ENCODE peak calls at places on chromosome 19, in nine cellular contexts. One of them, this sample, is unnamed.

GRCh38 chr19:2046046-2046907 is 4.8 kb downstream of the MKNK2 start:
- DNase-seq in body of pancreas: peak; percentile 42
- DNase-seq in IMR-90: no peak
- DNase-seq in ovary: no peak
- DNase-seq in transverse colon: no peak
- DNase-seq in breast epithelium: no peak
- DNase-seq in stomach: no peak
- DNase-seq in uterus: no peak
- DNase-seq in esophagus squamous epithelium: no peak
- DNase-seq in this sample: peak; percentile 25

GRCh38 chr19:48608798-48609263 is 2.3 kb downstream of the SPACA4 start:
- DNase-seq in esophagus squamous epithelium: no peak
- DNase-seq in body of pancreas: no peak
- DNase-seq in transverse colon: peak; percentile 68
- DNase-seq in breast epithelium: no peak
- DNase-seq in IMR-90: no peak
- DNase-seq in uterus: no peak
- DNase-seq in stomach: no peak
- DNase-seq in ovary: no peak
- DNase-seq in this sample: no peak

GRCh38 chr19:42023121-42023942 is 29.3 kb upstream of the ATP1A3 start:
- DNase-seq in IMR-90: peak; percentile 8
- DNase-seq in uterus: no peak
- DNase-seq in body of pancreas: no peak
- DNase-seq in ovary: no peak
- DNase-seq in transverse colon: peak; percentile 24
- DNase-seq in esophagus squamous epithelium: no peak
- DNase-seq in breast epithelium: no peak
- DNase-seq in stomach: no peak
- DNase-seq in this sample: no peak

GRCh38 chr19:53772943-53773342 is 51.2 kb downstream of the NLRP12 start:
- DNase-seq in IMR-90: peak; percentile 47
- DNase-seq in body of pancreas: peak; percentile 61
- DNase-seq in uterus: peak; percentile 34
- DNase-seq in transverse colon: peak; percentile 21
- DNase-seq in stomach: peak; percentile 44
- DNase-seq in esophagus squamous epithelium: no peak
- DNase-seq in breast epithelium: no peak
- DNase-seq in ovary: no peak
- DNase-seq in this sample: no peak

GRCh38 chr19:48989701-48990291 is 3.3 kb downstream of the GYS1 start:
- DNase-seq in IMR-90: no peak
- DNase-seq in breast epithelium: no peak
- DNase-seq in body of pancreas: no peak
- DNase-seq in ovary: no peak
- DNase-seq in esophagus squamous epithelium: no peak
- DNase-seq in transverse colon: no peak
- DNase-seq in uterus: no peak
- DNase-seq in stomach: no peak
- DNase-seq in this sample: no peak

GRCh38 chr19:36152061-36152885 is at the start of gene COX7A1:
- DNase-seq in transverse colon: peak; percentile 45
- DNase-seq in uterus: peak; percentile 74
- DNase-seq in esophagus squamous epithelium: no peak
- DNase-seq in ovary: peak; percentile 68
- DNase-seq in body of pancreas: peak; percentile 62
- DNase-seq in breast epithelium: no peak
- DNase-seq in stomach: no peak
- DNase-seq in IMR-90: no peak
- DNase-seq in this sample: peak; percentile 42

GRCh38 chr19:4233282-4233853 is 4.0 kb downstream of the EBI3 start:
- DNase-seq in breast epithelium: no peak
- DNase-seq in stomach: peak; percentile 54
- DNase-seq in uterus: no peak
- DNase-seq in IMR-90: peak; percentile 8
- DNase-seq in transverse colon: peak; percentile 57
- DNase-seq in body of pancreas: peak; percentile 45
- DNase-seq in ovary: no peak
- DNase-seq in esophagus squamous epithelium: no peak
- DNase-seq in this sample: no peak

GRCh38 chr19:49210108-49210900 is 52.7 kb downstream of the TRPM4 start:
- DNase-seq in IMR-90: no peak
- DNase-seq in body of pancreas: peak; percentile 91
- DNase-seq in ovary: peak; percentile 61
- DNase-seq in uterus: peak; percentile 47
- DNase-seq in stomach: no peak
- DNase-seq in breast epithelium: no peak
- DNase-seq in esophagus squamous epithelium: no peak
- DNase-seq in transverse colon: peak; percentile 42
- DNase-seq in this sample: peak; percentile 91

GRCh38 chr19:3931041-3931440 is 1.8 kb upstream of the NMRK2 start:
- DNase-seq in IMR-90: no peak
- DNase-seq in transverse colon: peak; percentile 14
- DNase-seq in breast epithelium: no peak
- DNase-seq in esophagus squamous epithelium: no peak
- DNase-seq in stomach: peak; percentile 79
- DNase-seq in body of pancreas: peak; percentile 75
- DNase-seq in ovary: no peak
- DNase-seq in uterus: no peak
- DNase-seq in this sample: peak; percentile 58

GRCh38 chr19:40265763-40266099 is 19.4 kb downstream of the AKT2 start:
- DNase-seq in body of pancreas: no peak
- DNase-seq in IMR-90: no peak
- DNase-seq in transverse colon: no peak
- DNase-seq in uterus: no peak
- DNase-seq in breast epithelium: no peak
- DNase-seq in ovary: no peak
- DNase-seq in esophagus squamous epithelium: no peak
- DNase-seq in stomach: no peak
- DNase-seq in this sample: no peak

GRCh38 chr19:40264314-40265054 is 20.7 kb downstream of the AKT2 start:
- DNase-seq in breast epithelium: no peak
- DNase-seq in IMR-90: no peak
- DNase-seq in uterus: no peak
- DNase-seq in body of pancreas: no peak
- DNase-seq in stomach: no peak
- DNase-seq in esophagus squamous epithelium: no peak
- DNase-seq in ovary: no peak
- DNase-seq in transverse colon: no peak
- DNase-seq in this sample: no peak

GRCh38 chr19:40266111-40266510 is 19.0 kb downstream of the AKT2 start:
- DNase-seq in ovary: no peak
- DNase-seq in stomach: no peak
- DNase-seq in transverse colon: no peak
- DNase-seq in IMR-90: no peak
- DNase-seq in esophagus squamous epithelium: no peak
- DNase-seq in uterus: no peak
- DNase-seq in breast epithelium: no peak
- DNase-seq in body of pancreas: peak; percentile 63
- DNase-seq in this sample: no peak

GRCh38 chr19:40263440-40264313 is 21.5 kb downstream of the AKT2 start:
- DNase-seq in IMR-90: no peak
- DNase-seq in ovary: no peak
- DNase-seq in transverse colon: no peak
- DNase-seq in uterus: no peak
- DNase-seq in breast epithelium: no peak
- DNase-seq in stomach: no peak
- DNase-seq in body of pancreas: no peak
- DNase-seq in esophagus squamous epithelium: no peak
- DNase-seq in this sample: no peak

DNA sequence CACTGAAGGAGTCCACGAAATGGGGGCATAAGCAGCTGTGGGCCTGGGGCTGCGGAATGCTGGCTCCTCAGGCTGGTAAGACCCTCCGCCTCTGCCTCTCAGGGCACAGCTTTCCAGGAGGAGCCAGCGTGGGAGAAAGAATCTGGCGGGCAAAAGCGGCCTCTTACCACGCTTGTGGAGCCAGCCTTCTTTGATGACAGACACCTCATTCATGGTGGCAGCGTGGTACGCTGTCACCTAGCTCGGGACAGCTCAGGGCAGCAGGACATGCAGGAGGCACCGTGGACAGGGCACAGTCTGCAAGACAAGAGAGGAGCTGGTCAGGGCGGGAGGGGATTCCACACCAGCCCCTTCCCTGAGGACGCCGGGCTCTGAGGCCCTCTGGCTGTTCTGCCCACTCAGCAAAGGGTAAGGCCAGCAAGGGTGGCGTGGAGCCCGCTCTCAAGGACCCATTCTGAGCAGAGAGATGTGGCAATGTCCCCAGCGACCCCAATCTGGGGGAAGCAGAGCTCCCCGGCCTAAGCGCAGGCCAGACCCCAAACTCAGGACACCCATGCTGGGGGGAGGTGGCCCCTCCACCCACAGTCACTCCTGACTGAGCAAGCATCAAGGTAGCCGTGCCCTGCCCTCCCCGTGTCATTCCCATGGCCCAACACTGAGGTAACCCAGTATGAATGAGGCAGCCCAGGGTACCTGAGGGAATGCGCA is 19.9 kb downstream of the AKT2 start:
- DNase-seq in uterus: no peak
- DNase-seq in ovary: no peak
- DNase-seq in body of pancreas: no peak
- DNase-seq in stomach: no peak
- DNase-seq in breast epithelium: no peak
- DNase-seq in esophagus squamous epithelium: no peak
- DNase-seq in IMR-90: no peak
- DNase-seq in transverse colon: no peak
- DNase-seq in this sample: no peak
- H3K27ac ChIP-seq in uterus: no peak overlapping the region
- H3K27ac ChIP-seq in ovary: no peak overlapping the region
- H3K27ac ChIP-seq in body of pancreas: no peak overlapping the region
- H3K27ac ChIP-seq in stomach: no peak overlapping the region
- H3K27ac ChIP-seq in breast epithelium: no peak overlapping the region
- H3K27ac ChIP-seq in esophagus squamous epithelium: no peak overlapping the region
- H3K27ac ChIP-seq in IMR-90: no peak overlapping the region
- H3K27ac ChIP-seq in transverse colon: no peak overlapping the region
- H3K27ac ChIP-seq in this sample: no peak overlapping the region

GRCh38 chr19:6739390-6739883 is at the start of gene TRIP10:
- DNase-seq in esophagus squamous epithelium: peak; percentile 40
- DNase-seq in uterus: peak; percentile 90
- DNase-seq in breast epithelium: peak; percentile 79
- DNase-seq in IMR-90: peak; percentile 72
- DNase-seq in transverse colon: peak; percentile 89
- DNase-seq in body of pancreas: peak; percentile 93
- DNase-seq in stomach: peak; percentile 90
- DNase-seq in ovary: peak; percentile 93
- DNase-seq in this sample: peak; percentile 89
- TF ChIP-seq POLR2A in esophagus squamous epithelium: peak; percentile 84
- TF ChIP-seq POLR2A in uterus: peak; percentile 40
- TF ChIP-seq POLR2A in breast epithelium: no peak
- TF ChIP-seq POLR2A in IMR-90: no peak
- TF ChIP-seq POLR2A in transverse colon: peak; percentile 74
- TF ChIP-seq POLR2A in body of pancreas: no peak
- TF ChIP-seq POLR2A in stomach: no peak
- TF ChIP-seq POLR2A in ovary: peak; percentile 65
- TF ChIP-seq POLR2A in this sample: peak; percentile 39

DNA sequence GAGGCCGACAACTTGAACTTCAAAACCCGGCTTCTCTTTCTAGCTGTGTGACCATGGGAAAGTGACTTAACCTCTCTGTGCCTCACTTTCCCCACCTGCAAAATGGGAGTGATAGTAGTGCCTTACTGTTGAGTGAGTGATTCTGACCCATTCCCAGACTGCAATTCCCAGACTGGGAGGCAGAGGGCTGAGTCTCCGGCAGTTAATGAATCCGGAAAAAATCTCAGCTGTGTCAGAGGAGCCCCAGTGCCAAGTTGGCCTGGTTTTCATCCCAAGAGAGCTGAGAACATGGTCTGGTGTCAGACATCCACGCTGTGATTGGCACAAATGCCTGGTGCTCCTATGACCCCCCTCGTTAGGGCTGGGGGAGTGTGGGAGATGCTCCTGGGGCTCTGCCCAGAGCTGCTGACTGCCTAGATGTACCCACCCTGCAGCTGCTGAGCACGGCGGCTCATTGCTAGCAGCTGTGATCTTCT is 50.0 kb downstream of the PIN1 start:
- DNase-seq in transverse colon: no peak
- DNase-seq in ovary: peak; percentile 20
- DNase-seq in body of pancreas: peak; percentile 26
- DNase-seq in esophagus squamous epithelium: no peak
- DNase-seq in breast epithelium: no peak
- DNase-seq in uterus: peak; percentile 39
- DNase-seq in stomach: no peak
- DNase-seq in IMR-90: peak; percentile 23
- DNase-seq in this sample: no peak
- H3K27ac ChIP-seq in transverse colon: no peak overlapping the region
- H3K27ac ChIP-seq in ovary: no peak overlapping the region
- H3K27ac ChIP-seq in body of pancreas: no peak overlapping the region
- H3K27ac ChIP-seq in esophagus squamous epithelium: no peak overlapping the region
- H3K27ac ChIP-seq in breast epithelium: no peak overlapping the region
- H3K27ac ChIP-seq in uterus: no peak overlapping the region
- H3K27ac ChIP-seq in stomach: no peak overlapping the region
- H3K27ac ChIP-seq in IMR-90: no peak overlapping the region
- H3K27ac ChIP-seq in this sample: no peak overlapping the region

GRCh38 chr19:55228403-55229031 is at the start of gene TMEM86B:
- DNase-seq in transverse colon: no peak
- DNase-seq in esophagus squamous epithelium: no peak
- DNase-seq in breast epithelium: no peak
- DNase-seq in stomach: peak; percentile 58
- DNase-seq in ovary: no peak
- DNase-seq in body of pancreas: no peak
- DNase-seq in IMR-90: no peak
- DNase-seq in uterus: no peak
- DNase-seq in this sample: peak; percentile 75
- TF ChIP-seq POLR2A in transverse colon: no peak
- TF ChIP-seq POLR2A in esophagus squamous epithelium: no peak
- TF ChIP-seq POLR2A in breast epithelium: no peak
- TF ChIP-seq POLR2A in stomach: no peak
- TF ChIP-seq POLR2A in ovary: no peak
- TF ChIP-seq POLR2A in body of pancreas: no peak
- TF ChIP-seq POLR2A in IMR-90: no peak
- TF ChIP-seq POLR2A in uterus: no peak
- TF ChIP-seq POLR2A in this sample: peak; percentile 48